ENCODE peak calls at places on chromosomes 4 and X, in seven cellular contexts. F is PC-3, O is Karpas-422, M is hepatocyte, H is GM23248, G is OCI-LY7, I is SK-N-SH. T is an unnamed sample. For H3K9me2, the result is how much of the 10 kb centered on the place peaks cover.

GRCh38 chr4:4426511-4427477 is 39.9 kb downstream of the NSG1 start:
- DNase-seq in I (no peak), G (no peak), O (no peak), M (no peak), H (no peak), F (no peak), T (no peak)

GRCh38 chr4:162510115-162510514 is 346.3 kb upstream of the FSTL5 start:
- DNase-seq in M (no peak), F (no peak), I (no peak), H (no peak), G (no peak), O (no peak), T (no peak)

GRCh38 chr4:10273030-10273429 is 156.4 kb upstream of the WDR1 start:
- DNase-seq in H (peak), G (no peak), F (no peak), I (no peak), M (no peak), O (peak), T (no peak)

GRCh38 chrX:27336466-27337091 is 126.6 kb downstream of the PPP4R3C start:
- DNase-seq in G (peak), M (peak), F (peak), O (peak), I (peak), H (peak), T (peak)

GRCh38 chrX:45903781-45904201 is 641.4 kb downstream of the ZNF674 start:
- DNase-seq in G (no peak), M (no peak), I (no peak), F (peak), H (no peak), O (no peak), T (no peak)

GRCh38 chr4:25818293-25819240 is 44.2 kb downstream of the SEL1L3 start:
- DNase-seq in M (no peak), H (peak), I (no peak), G (no peak), F (peak), O (peak), T (no peak)

GRCh38 chr4:11250510-11250909 is 178.2 kb downstream of the HS3ST1 start:
- DNase-seq in G (no peak), F (no peak), I (no peak), H (no peak), M (no peak), O (no peak), T (no peak)

GRCh38 chr4:110550260-110550659 is 72.6 kb downstream of the PITX2 start:
- DNase-seq in O (no peak), I (no peak), F (peak), H (peak), G (no peak), M (peak), T (peak)

GRCh38 chr4:128228021-128228571 is 59.5 kb downstream of the PGRMC2 start:
- DNase-seq in F (peak), I (no peak), H (no peak), G (no peak), M (no peak), O (no peak), T (peak)

GRCh38 chrX:80120335-80120734 is 105.8 kb downstream of the TBX22 start:
- DNase-seq in O (no peak), G (no peak), F (no peak), M (no peak), H (no peak), I (no peak), T (no peak)

GRCh38 chr4:2259036-2259540 is 2.8 kb downstream of the MXD4 start:
- DNase-seq in M (no peak), H (no peak), F (no peak), G (no peak), O (no peak), I (no peak), T (no peak)

GRCh38 chrX:4935387-4935786 is 1221.9 kb upstream of the PRKX start:
- DNase-seq in M (no peak), H (no peak), G (no peak), F (peak), O (no peak), I (no peak), T (no peak)

GRCh38 chrX:5898463-5898862 is 330.2 kb downstream of the NLGN4X start:
- DNase-seq in G (no peak), H (no peak), O (no peak), I (no peak), M (no peak), F (peak), T (no peak)

GRCh38 chrX:65696613-65697012 is 29.2 kb downstream of the MSN start:
- DNase-seq in O (no peak), M (no peak), G (no peak), H (no peak), I (no peak), F (no peak), T (no peak)

GRCh38 chr4:47442980-47443379 is 20.5 kb downstream of the COMMD8 start:
- DNase-seq in G (peak), O (no peak), M (no peak), I (no peak), H (no peak), F (no peak), T (no peak)

GRCh38 chr4:169795585-169795984 is 37.8 kb upstream of the HPF1 start:
- DNase-seq in F (peak), M (no peak), I (no peak), H (peak), G (no peak), O (no peak), T (no peak)

GRCh38 chr4:143336828-143337599 is at the start of gene GAB1:
- DNase-seq in O (no peak), F (peak), G (peak), I (peak), H (peak), M (peak), T (peak)

GRCh38 chrX:10393899-10394298 is 226.5 kb downstream of the MID1 start:
- DNase-seq in M (no peak), I (no peak), H (no peak), F (peak), O (no peak), G (no peak), T (no peak)

GRCh38 chr4:75830906-75831305 is 71.3 kb downstream of the PPEF2 start:
- DNase-seq in I (no peak), F (no peak), H (no peak), M (no peak), G (no peak), O (no peak), T (no peak)

GRCh38 chr4:53804719-53805118 is 213.4 kb upstream of the LNX1 start:
- DNase-seq in H (peak), I (no peak), F (peak), O (peak), G (peak), M (peak), T (peak)

GRCh38 chr4:88158360-88159136 is at the start of gene ABCG2:
- DNase-seq in I (peak), G (no peak), M (peak), H (peak), O (no peak), F (no peak), T (peak)

GRCh38 chrX:12701625-12702024 is 89.6 kb upstream of the PRPS2 start:
- DNase-seq in H (peak), O (peak), I (peak), M (peak), G (peak), F (peak), T (peak)

GRCh38 chr4:2304877-2305561 is 43.1 kb upstream of the MXD4 start:
- DNase-seq in M (no peak), G (no peak), O (no peak), F (no peak), I (no peak), H (no peak), T (peak)

GRCh38 chr4:89109841-89110540 is 1.3 kb upstream of the TIGD2 start:
- DNase-seq in G (no peak), I (peak), F (no peak), O (no peak), H (peak), M (no peak), T (no peak)

GRCh38 chr4:1470816-1471442 is 64.7 kb upstream of the NKX1-1 start:
- DNase-seq in M (no peak), I (peak), H (no peak), G (no peak), O (no peak), F (no peak), T (no peak)

GRCh38 chr4:187128226-187128625 is 404.6 kb upstream of the FAT1 start:
- DNase-seq in H (peak), M (no peak), F (peak), G (no peak), O (no peak), I (no peak), T (no peak)

GRCh38 chrX:129540725-129541184 is 696 bp downstream of the OCRL start:
- DNase-seq in G (peak), O (no peak), I (no peak), H (peak), M (peak), F (peak), T (peak)

DNA sequence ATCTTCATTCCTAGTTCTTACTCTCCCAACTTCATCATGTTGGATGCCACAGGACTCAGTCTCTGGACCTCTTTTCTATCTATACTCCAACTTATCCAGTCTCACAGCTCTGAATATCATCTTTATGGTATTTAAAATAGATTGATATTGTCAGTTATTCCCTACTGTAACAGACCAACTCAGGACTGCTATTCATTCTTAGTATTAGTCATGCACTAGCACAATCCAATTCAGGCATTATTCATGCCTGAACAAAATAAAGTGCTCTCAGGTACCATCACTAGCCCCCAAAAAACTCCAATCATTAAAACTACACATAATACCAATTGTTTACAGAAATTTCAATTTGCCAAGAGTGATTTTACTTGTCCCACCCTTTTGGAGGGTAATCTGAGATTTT is 37.7 kb downstream of the FRYL start:
- DNase-seq in F (no peak), I (no peak), G (no peak), M (no peak), O (no peak), H (peak), T (no peak)
- H3K4me3 ChIP-seq in F (no peak), I (no peak), G (no peak), M (no peak), O (no peak), H (no peak), T (no peak)

DNA sequence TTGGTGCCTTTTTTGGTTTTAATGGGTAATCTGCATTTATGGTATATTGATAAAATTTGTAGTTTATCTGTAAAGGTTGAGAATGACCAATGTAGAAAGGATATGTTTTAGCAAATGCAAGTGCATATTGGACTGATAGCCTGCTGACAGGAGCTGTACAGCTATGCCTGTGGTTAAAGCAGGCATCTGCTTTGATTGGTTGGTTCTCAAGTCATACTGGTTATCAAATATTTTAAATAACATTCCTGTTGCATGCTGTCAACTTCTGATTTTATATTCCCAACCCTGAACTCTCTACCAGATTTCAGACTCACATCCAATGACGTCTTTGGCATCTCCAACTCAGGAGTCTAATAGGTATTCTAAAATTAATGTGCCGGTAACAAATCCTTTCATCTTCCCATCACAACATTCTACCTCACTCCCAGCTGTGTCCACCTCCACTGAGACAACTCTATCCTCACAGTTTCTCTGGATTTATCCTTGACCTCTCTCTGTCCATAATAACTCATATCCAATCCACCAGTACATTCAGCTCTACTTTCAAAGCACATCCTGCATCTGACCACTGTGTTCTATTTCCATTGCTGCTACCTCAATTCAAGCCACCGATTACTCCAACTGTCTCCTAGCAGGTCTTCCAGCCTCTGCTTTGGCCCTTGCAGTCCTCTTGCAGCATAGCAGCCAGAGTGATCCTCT is 125.7 kb downstream of the CAMK2D start:
- DNase-seq in M (no peak), F (peak), H (no peak), O (no peak), I (no peak), G (no peak), T (peak)
- H3K9me2 ChIP-seq in M (under half), F (under half), H (under half), O (under half), I (under half), G (under half), T (under half)

GRCh38 chrX:74550295-74550802 is 64.1 kb downstream of the RLIM start:
- DNase-seq in F (peak), I (peak), M (peak), O (peak), G (peak), H (peak), T (peak)
- H3K4me2 ChIP-seq in F (peak), I (peak), M (peak), O (peak), G (peak), H (peak), T (no peak)

DNA sequence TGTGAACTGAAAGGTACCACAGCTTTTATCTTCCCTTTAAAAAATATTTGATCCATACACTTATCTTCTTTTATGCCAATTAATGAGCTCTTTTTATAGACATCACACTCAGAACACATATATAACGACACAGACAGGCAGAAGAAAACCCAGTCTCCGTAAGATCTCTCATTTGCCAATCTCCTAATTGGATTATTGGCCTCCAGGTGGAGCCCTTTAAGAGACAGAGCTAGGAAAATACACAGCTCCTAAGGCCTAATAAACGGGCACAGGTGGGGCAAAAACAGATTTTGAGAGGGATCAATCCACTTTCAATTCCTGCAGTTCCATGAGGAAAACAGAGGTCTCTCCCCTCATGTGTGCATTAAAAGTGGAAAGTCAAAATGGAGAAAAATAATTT is 1495.4 kb downstream of the RPA4 start:
- DNase-seq in O (peak), F (peak), H (no peak), M (no peak), G (no peak), I (no peak), T (no peak)
- H3K4me3 ChIP-seq in O (no peak), F (no peak), H (no peak), M (no peak), G (no peak), I (no peak), T (no peak)

GRCh38 chr4:68905598-68906237 is 45.9 kb downstream of the UGT2A3 start:
- DNase-seq in G (no peak), M (peak), I (no peak), F (peak), O (no peak), H (no peak), T (peak)
- H3K9me2 ChIP-seq in G (under half), M (under half), I (under half), F (under half), O (under half), H (under half), T (under half)

GRCh38 chr4:8507251-8507570 is 66.6 kb downstream of the TRMT44 start:
- DNase-seq in H (peak), F (no peak), M (no peak), G (no peak), O (no peak), I (no peak), T (no peak)

GRCh38 chr4:8505229-8505628 is 64.7 kb downstream of the TRMT44 start:
- DNase-seq in G (no peak), F (no peak), H (no peak), I (no peak), M (no peak), O (no peak), T (no peak)

GRCh38 chr4:8506006-8506372 is 65.4 kb downstream of the TRMT44 start:
- DNase-seq in O (no peak), H (no peak), F (no peak), I (no peak), M (no peak), G (no peak), T (no peak)

GRCh38 chr4:8507624-8508023 is 67.0 kb downstream of the TRMT44 start:
- DNase-seq in F (no peak), I (no peak), H (peak), O (no peak), G (no peak), M (no peak), T (no peak)

DNA sequence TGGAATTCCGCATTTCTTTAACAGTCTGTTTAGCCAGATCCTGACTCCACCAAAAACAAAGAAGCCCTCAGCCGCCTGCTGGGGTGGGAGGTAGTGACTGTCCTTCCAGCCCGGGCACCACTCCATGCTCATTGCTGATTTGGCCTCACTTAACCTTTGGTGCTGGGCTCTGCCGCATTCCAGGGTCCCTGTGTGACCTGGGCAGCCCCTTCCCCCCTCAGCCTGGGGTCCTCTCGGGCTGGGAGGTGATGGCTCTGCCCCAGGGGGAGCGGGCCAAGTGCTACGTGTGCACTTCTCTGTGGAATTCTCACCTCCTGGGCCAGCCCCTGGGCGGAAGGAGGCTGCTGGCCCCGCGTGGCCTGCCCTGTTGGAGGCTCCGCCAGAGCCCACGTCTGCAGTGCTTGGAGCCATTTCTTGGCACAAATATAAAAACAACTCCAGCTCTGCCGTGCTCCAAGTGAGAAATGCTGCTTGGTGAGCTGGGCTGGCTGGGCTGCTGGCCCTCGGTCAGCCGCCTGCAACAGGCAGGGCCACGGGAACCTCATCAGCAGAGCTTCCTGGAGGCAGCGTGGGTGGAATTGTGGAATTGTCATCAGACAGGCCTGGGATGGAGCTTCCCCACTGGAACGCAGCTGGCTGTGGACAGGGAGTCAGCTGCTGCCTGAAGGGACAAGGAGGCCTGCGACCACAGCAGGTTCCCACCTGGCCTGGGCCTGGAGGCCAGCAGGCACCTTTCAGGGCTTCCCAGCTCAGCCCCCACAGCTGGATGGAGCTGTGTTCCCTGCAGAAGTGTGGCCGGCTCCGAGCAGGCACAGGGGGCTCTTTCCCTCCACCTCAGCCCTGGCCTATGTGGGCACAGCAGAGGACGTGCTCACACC is 66.0 kb downstream of the TRMT44 start:
- DNase-seq in O (no peak), I (no peak), H (peak), F (no peak), M (peak), G (no peak), T (no peak)
- H3K4me2 ChIP-seq in O (no peak), I (no peak), H (peak), F (no peak), M (no peak), G (no peak), T (no peak)

DNA sequence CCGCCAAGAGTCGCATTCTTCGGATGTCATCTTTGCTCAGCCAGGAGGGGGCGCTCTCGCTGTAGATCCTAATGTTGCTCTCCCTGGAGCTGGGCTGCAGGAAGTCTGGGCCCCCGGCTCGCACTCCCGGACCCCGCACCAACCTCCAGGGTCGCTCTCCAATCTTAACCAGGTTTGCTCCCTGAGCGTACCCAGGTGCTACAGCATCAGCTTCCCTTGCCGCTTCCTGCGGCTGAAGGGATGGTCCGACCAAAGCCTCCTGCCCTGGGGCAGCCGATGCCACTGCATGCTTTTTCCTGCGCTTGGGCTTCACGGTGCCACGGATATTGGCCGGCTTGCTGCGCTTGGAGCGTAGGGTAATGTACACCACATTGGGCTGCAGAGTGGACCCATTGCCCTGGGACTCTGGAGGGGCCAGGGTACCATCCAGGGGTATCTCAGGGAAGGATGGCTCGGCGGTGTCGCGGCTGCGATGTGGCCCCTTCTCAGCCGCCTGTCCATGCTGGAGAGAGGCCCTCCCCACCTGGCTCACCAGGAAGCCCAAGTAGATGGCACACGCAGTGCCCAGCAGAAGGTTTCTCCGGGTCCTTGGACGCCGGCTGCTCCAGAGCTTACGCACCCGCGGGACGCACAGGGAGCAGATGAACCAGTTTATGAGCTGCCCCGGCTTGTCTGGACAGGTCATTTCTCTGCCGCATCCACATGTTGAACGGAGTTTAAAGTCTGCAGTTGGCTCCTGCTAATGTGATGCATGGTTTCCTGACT is 2.0 kb downstream of the GASK1B start:
- DNase-seq in M (peak), I (no peak), H (peak), O (peak), F (peak), G (no peak), T (no peak)
- H3K4me3 ChIP-seq in M (peak), I (no peak), H (peak), O (no peak), F (peak), G (no peak), T (no peak)

DNA sequence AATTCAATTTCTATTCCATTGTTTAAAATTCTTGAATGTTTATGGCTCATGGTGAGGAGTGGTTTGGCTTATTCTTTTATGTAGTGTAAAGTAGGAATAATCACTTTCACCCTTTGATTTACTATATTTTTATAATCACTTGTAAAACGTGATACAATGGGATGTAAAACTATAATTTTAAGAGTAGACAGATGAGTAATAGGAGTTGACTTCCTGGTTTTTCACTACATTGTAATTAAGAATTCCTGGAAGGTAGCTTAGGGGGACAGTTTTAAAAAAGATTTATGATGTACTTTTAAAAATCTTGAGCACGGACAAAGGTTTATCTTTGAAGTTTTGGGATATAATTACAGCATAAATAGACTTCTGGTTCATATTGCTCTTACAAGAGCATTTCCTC is 65.3 kb downstream of the PDGFC start:
- DNase-seq in H (no peak), G (no peak), M (no peak), O (no peak), I (no peak), F (peak), T (no peak)
- H3K9me2 ChIP-seq in H (under half), G (under half), M (under half), O (under half), I (under half), F (under half), T (under half)

T was measured in PC-9.